ENCODE peak calls at places on chromosomes 2 and 18, in eight cellular contexts. V is suprapubic skin, W is HL-60, K is GM23338, C is K562, Q is spleen, L is HCT116, J is breast epithelium. B is an unnamed sample.

GRCh38 chr2:190982263-190983034 is 31.5 kb downstream of the STAT1 start:
- DNase-seq in Q (no peak), L (no peak), W (no peak), J (no peak), V (no peak), C (no peak), K (no peak), B (no peak)

GRCh38 chr2:82748653-82749052 is 1710.4 kb downstream of the SUCLG1 start:
- DNase-seq in C (no peak), L (no peak), J (no peak), K (no peak), Q (no peak), V (no peak), W (no peak), B (no peak)

GRCh38 chr2:174527101-174527721 is 40.4 kb upstream of the GPR155 start:
- DNase-seq in C (no peak), Q (no peak), L (no peak), W (no peak), V (no peak), J (no peak), K (no peak), B (no peak)

GRCh38 chr2:192126426-192126825 is 68.3 kb downstream of the TMEFF2 start:
- DNase-seq in K (no peak), W (no peak), J (no peak), V (no peak), L (no peak), Q (no peak), C (no peak), B (no peak)

GRCh38 chr2:28665041-28665704 is 86.5 kb upstream of the PPP1CB start:
- DNase-seq in K (no peak), J (no peak), L (no peak), V (no peak), Q (no peak), W (no peak), C (no peak), B (peak)

GRCh38 chr2:170739048-170739447 is 23.9 kb downstream of the SP5 start:
- DNase-seq in V (no peak), L (peak), Q (no peak), C (no peak), K (no peak), W (no peak), J (no peak), B (no peak)

GRCh38 chr2:241270531-241270930 is 44.9 kb downstream of the HDLBP start:
- DNase-seq in K (no peak), C (no peak), J (no peak), L (no peak), V (no peak), Q (no peak), W (no peak), B (no peak)

GRCh38 chr2:151009437-151010175 is 252.1 kb downstream of the RBM43 start:
- DNase-seq in Q (no peak), L (no peak), V (no peak), W (no peak), J (no peak), C (no peak), K (no peak), B (no peak)

GRCh38 chr2:214215107-214215506 is 195.7 kb upstream of the VWC2L start:
- DNase-seq in J (no peak), C (no peak), K (no peak), L (no peak), V (no peak), Q (no peak), W (no peak), B (no peak)

GRCh38 chr18:48813833-48814489 is 136.8 kb downstream of the SMAD7 start:
- DNase-seq in J (peak), W (peak), C (peak), K (no peak), L (no peak), Q (peak), V (peak), B (peak)

GRCh38 chr18:51137051-51137729 is 60.3 kb downstream of the MEX3C start:
- DNase-seq in W (no peak), C (no peak), J (no peak), L (no peak), Q (no peak), K (no peak), V (no peak), B (no peak)

GRCh38 chr2:119520696-119521436 is 3.4 kb downstream of the SCTR start:
- DNase-seq in Q (no peak), C (no peak), W (no peak), J (no peak), K (no peak), L (no peak), V (no peak), B (no peak)

GRCh38 chr2:167767858-167768257 is 479.5 kb downstream of the STK39 start:
- DNase-seq in L (no peak), Q (no peak), W (no peak), K (no peak), C (no peak), J (no peak), V (no peak), B (no peak)

GRCh38 chr2:3189961-3190360 is 187.7 kb downstream of the EIPR1 start:
- DNase-seq in L (no peak), C (no peak), W (no peak), K (no peak), J (no peak), Q (no peak), V (no peak), B (no peak)

GRCh38 chr2:53593891-53594585 is 173.6 kb upstream of the CHAC2 start:
- DNase-seq in J (no peak), L (peak), W (no peak), Q (no peak), V (no peak), K (no peak), C (no peak), B (no peak)

GRCh38 chr2:119647440-119648169 is 31.4 kb upstream of the TMEM177 start:
- DNase-seq in C (no peak), V (no peak), W (no peak), L (no peak), K (no peak), Q (no peak), J (no peak), B (no peak)

GRCh38 chr2:58571181-58571852 is 330.2 kb upstream of the FANCL start:
- DNase-seq in J (no peak), K (peak), L (peak), W (peak), V (no peak), Q (no peak), C (peak), B (no peak)

GRCh38 chr2:55054476-55054875 is 4.2 kb upstream of the RTN4 start:
- DNase-seq in K (no peak), W (no peak), V (no peak), J (no peak), L (no peak), Q (no peak), C (no peak), B (no peak)

GRCh38 chr2:64462940-64463339 is 9.0 kb downstream of the LGALSL start:
- DNase-seq in Q (no peak), C (no peak), K (no peak), W (no peak), J (no peak), L (no peak), V (no peak), B (no peak)

GRCh38 chr2:42510191-42510929 is 16.6 kb upstream of the KCNG3 start:
- DNase-seq in L (no peak), W (no peak), V (no peak), K (no peak), C (no peak), J (no peak), Q (no peak), B (peak)

GRCh38 chr2:88694015-88694414 is 2.5 kb downstream of the RPIA start:
- DNase-seq in Q (no peak), V (no peak), W (no peak), L (no peak), J (no peak), K (no peak), C (no peak), B (no peak)

GRCh38 chr2:235135990-235136561 is 184.3 kb downstream of the SH3BP4 start:
- DNase-seq in W (peak), V (peak), C (peak), Q (no peak), K (peak), L (peak), J (peak), B (peak)

GRCh38 chr2:181235683-181236459 is 221.3 kb upstream of the ITGA4 start:
- DNase-seq in K (no peak), W (no peak), C (no peak), Q (no peak), J (no peak), L (no peak), V (no peak), B (no peak)

GRCh38 chr2:181228661-181229060 is 228.5 kb upstream of the ITGA4 start:
- DNase-seq in K (no peak), V (no peak), C (no peak), L (no peak), J (no peak), W (no peak), Q (no peak), B (no peak)

GRCh38 chr2:181231886-181232644 is 225.1 kb upstream of the ITGA4 start:
- DNase-seq in V (no peak), K (no peak), J (no peak), C (no peak), Q (no peak), W (no peak), L (no peak), B (no peak)

GRCh38 chr2:181234429-181235410 is 222.5 kb upstream of the ITGA4 start:
- DNase-seq in V (no peak), K (no peak), J (no peak), C (no peak), L (no peak), Q (no peak), W (no peak), B (no peak)

DNA sequence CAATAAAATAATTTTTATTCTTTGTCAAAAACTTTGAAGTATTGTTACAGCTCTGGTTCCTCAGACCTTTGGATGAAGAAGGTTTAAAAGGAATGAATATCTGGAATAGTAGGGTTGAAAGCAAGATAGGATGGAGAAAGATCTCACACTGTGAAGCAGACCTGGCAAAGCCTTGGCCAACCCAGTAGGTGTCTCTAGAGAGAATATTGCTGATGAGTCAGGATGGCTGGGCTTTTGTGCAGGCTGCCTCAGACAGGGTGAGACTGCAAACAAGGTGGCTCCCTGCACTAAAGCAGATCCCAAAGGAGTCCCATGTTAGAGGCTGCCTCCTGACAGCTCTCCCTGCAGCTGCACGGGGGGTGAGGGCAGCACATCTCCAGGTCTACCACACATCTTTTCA is 226.0 kb upstream of the ITGA4 start:
- DNase-seq in Q (no peak), V (no peak), J (no peak), L (no peak), W (no peak), C (no peak), K (peak), B (no peak)
- TF ChIP-seq CTCF in Q (no peak), V (no peak), J (no peak), L (no peak), W (no peak), C (no peak), K (no peak), B (no peak)

DNA sequence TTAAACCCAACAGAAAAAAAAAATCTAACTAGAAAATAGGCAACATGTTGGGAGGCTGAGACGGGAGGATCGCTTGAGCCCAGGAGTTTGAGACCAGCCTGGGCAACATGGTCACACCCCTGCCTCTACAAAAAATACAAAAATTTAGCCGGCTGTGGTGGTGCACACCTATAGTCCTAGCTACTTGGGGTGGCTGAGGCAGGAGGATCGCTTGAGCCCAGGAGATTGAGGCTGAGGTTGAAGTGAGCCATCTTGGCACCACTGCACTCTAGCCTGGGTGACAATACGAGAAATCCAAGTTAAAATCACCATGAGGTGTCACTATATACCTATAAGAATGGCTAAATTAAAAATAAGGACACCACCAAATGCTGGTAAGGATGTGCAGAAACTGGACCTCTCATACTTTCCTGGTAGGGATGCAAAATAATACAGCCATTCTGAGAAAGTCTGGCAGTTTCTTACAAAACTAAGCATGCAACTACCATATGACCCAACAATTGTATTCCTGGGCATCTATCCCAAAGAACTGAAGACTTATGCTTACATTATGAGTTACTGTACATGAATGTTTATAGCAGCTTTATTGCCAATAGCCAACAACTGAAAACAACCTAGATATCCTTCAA is 2.2 kb downstream of the SEPTIN10 start:
- DNase-seq in C (no peak), V (no peak), Q (no peak), L (no peak), W (no peak), J (no peak), K (no peak), B (no peak)
- TF ChIP-seq POLR2AphosphoS5 in C (no peak), V (no peak), Q (no peak), L (no peak), W (no peak), J (no peak), K (no peak), B (no peak)

GRCh38 chr18:73690222-73690621 is 457.4 kb downstream of the FBXO15 start:
- DNase-seq in C (no peak), L (no peak), J (no peak), W (no peak), K (peak), Q (no peak), V (no peak), B (no peak)
- H3K27ac ChIP-seq in C (no peak), L (no peak), J (no peak), W (no peak), K (no peak), Q (no peak), V (no peak), B (no peak)

GRCh38 chr2:10220516-10221391 is 82.0 kb upstream of the HPCAL1 start:
- DNase-seq in V (no peak), W (peak), Q (peak), L (no peak), J (no peak), K (no peak), C (peak), B (no peak)
- TF ChIP-seq CTCF in V (no peak), W (no peak), Q (no peak), L (no peak), J (no peak), K (no peak), C (peak), B (no peak)

GRCh38 chr18:2571200-2572143 is at the start of the genes METTL4 and NDC80:
- DNase-seq in Q (peak), K (peak), V (peak), L (peak), W (peak), J (peak), C (peak), B (peak)
- TF ChIP-seq POLR2AphosphoS5 in Q (peak), K (peak), V (peak), L (peak), W (peak), J (peak), C (peak), B (peak)

B was measured in sigmoid colon.